ENCODE peak calls at places on chromosome 18, in seven cellular contexts. I is heart right ventricle; M is activated CD4-positive, alpha-beta T cell treated with anti-CD3 and anti-CD28 coated beads, Interleukin-2, amount 10 ng/mL, durations not matched to agents 7 days and 5 days; Q is GM13976; F is T-cell; G is WTC11; T is GM06990. K is an unnamed sample.

GRCh38 chr18:10041180-10041579 is 127.4 kb downstream of the VAPA start:
- DNase-seq in I (peak), M (no peak), Q (no peak), F (no peak), G (no peak), T (no peak), K (no peak)

GRCh38 chr18:74898965-74899364 is 301.3 kb downstream of the ZNF407 start:
- DNase-seq in I (no peak), M (no peak), Q (no peak), F (no peak), G (no peak), T (no peak), K (no peak)

GRCh38 chr18:55489742-55490055 is 98.3 kb downstream of the TCF4 start:
- DNase-seq in I (no peak), M (no peak), Q (peak), F (no peak), G (no peak), T (no peak), K (no peak)

GRCh38 chr18:24930974-24931373 is 421.0 kb downstream of the ZNF521 start:
- DNase-seq in I (no peak), M (no peak), Q (no peak), F (no peak), G (no peak), T (no peak), K (no peak)

GRCh38 chr18:22387364-22387763 is 30.4 kb downstream of the CTAGE1 start:
- DNase-seq in I (no peak), M (no peak), Q (no peak), F (no peak), G (no peak), T (no peak), K (no peak)

GRCh38 chr18:23972416-23972815 is 42.1 kb upstream of the TTC39C start:
- DNase-seq in I (no peak), M (no peak), Q (peak), F (peak), G (no peak), T (no peak), K (peak)

GRCh38 chr18:48740068-48740440 is 201.2 kb downstream of the CTIF start:
- DNase-seq in I (peak), M (no peak), Q (no peak), F (no peak), G (no peak), T (no peak), K (no peak)

GRCh38 chr18:48035556-48035860 is 105.0 kb upstream of the SMAD2 start:
- DNase-seq in I (no peak), M (no peak), Q (no peak), F (no peak), G (no peak), T (no peak), K (no peak)

GRCh38 chr18:33761363-33761762 is 183.3 kb downstream of the ASXL3 start:
- DNase-seq in I (no peak), M (no peak), Q (no peak), F (no peak), G (no peak), T (no peak), K (no peak)

GRCh38 chr18:9296233-9297006 is 38.2 kb upstream of the TWSG1 start:
- DNase-seq in I (no peak), M (no peak), Q (no peak), F (no peak), G (no peak), T (no peak), K (no peak)

GRCh38 chr18:77132369-77133050 is at the start of gene MBP:
- DNase-seq in I (peak), M (peak), Q (peak), F (peak), G (peak), T (peak), K (peak)

GRCh38 chr18:62325806-62326645 is 916 bp downstream of the TNFRSF11A start:
- DNase-seq in I (no peak), M (peak), Q (peak), F (peak), G (no peak), T (peak), K (peak)

GRCh38 chr18:48799724-48800315 is 150.9 kb downstream of the SMAD7 start:
- DNase-seq in I (no peak), M (no peak), Q (no peak), F (no peak), G (peak), T (no peak), K (no peak)

GRCh38 chr18:27057459-27058302 is 127.4 kb downstream of the CHST9 start:
- DNase-seq in I (no peak), M (no peak), Q (no peak), F (no peak), G (no peak), T (no peak), K (no peak)

GRCh38 chr18:8140841-8141501 is 468.3 kb upstream of the RAB12 start:
- DNase-seq in I (peak), M (no peak), Q (no peak), F (no peak), G (no peak), T (no peak), K (no peak)

GRCh38 chr18:79553154-79553553 is 126.4 kb upstream of the CTDP1 start:
- DNase-seq in I (no peak), M (no peak), Q (no peak), F (no peak), G (no peak), T (no peak), K (no peak)

GRCh38 chr18:43935051-43935412 is 657.7 kb upstream of the SYT4 start:
- DNase-seq in I (no peak), M (no peak), Q (no peak), F (no peak), G (no peak), T (no peak), K (no peak)

GRCh38 chr18:8139127-8139591 is 470.1 kb upstream of the RAB12 start:
- DNase-seq in I (no peak), M (no peak), Q (no peak), F (no peak), G (no peak), T (no peak), K (no peak)

GRCh38 chr18:79962835-79963657 is 1.4 kb upstream of the HSBP1L1 start:
- DNase-seq in I (no peak), M (peak), Q (peak), F (peak), G (no peak), T (peak), K (peak)

GRCh38 chr18:75588412-75588811 is 160.9 kb upstream of the SMIM21 start:
- DNase-seq in I (no peak), M (no peak), Q (no peak), F (no peak), G (no peak), T (no peak), K (no peak)

GRCh38 chr18:39946623-39947061 is 2008.4 kb upstream of the PIK3C3 start:
- DNase-seq in I (no peak), M (no peak), Q (no peak), F (no peak), G (no peak), T (no peak), K (no peak)